ENCODE peak calls at places on chromosomes 3 and 15, in four cellular contexts. One of them, this sample, is unnamed.

GRCh38 chr3:126124896-126125295 is 41.0 kb upstream of the SLC41A3 start:
- DNase-seq in left ventricle myocardium superior: no peak
- DNase-seq in COR-L47: no peak
- DNase-seq in lower leg skin: no peak
- DNase-seq in this sample: peak

GRCh38 chr3:58306662-58307286 is 454 bp downstream of the HTD2 start:
- DNase-seq in left ventricle myocardium superior: peak
- DNase-seq in COR-L47: no peak
- DNase-seq in lower leg skin: peak
- DNase-seq in this sample: peak

GRCh38 chr3:80384811-80385210 is 617.0 kb upstream of the ROBO1 start:
- DNase-seq in left ventricle myocardium superior: no peak
- DNase-seq in COR-L47: no peak
- DNase-seq in lower leg skin: no peak
- DNase-seq in this sample: no peak

GRCh38 chr15:79283252-79284048 is 928 bp downstream of the ANKRD34C start:
- DNase-seq in left ventricle myocardium superior: peak
- DNase-seq in COR-L47: no peak
- DNase-seq in lower leg skin: no peak
- DNase-seq in this sample: peak

GRCh38 chr3:14989943-14990753 is 42.8 kb downstream of the NR2C2 start:
- DNase-seq in left ventricle myocardium superior: no peak
- DNase-seq in COR-L47: no peak
- DNase-seq in lower leg skin: no peak
- DNase-seq in this sample: peak

GRCh38 chr15:96047255-96047931 is 283.1 kb upstream of the NR2F2 start:
- DNase-seq in left ventricle myocardium superior: no peak
- DNase-seq in COR-L47: no peak
- DNase-seq in lower leg skin: no peak
- DNase-seq in this sample: no peak

GRCh38 chr3:179973931-179974361 is 62.8 kb downstream of the PEX5L start:
- DNase-seq in left ventricle myocardium superior: no peak
- DNase-seq in COR-L47: no peak
- DNase-seq in lower leg skin: no peak
- DNase-seq in this sample: no peak

GRCh38 chr15:80695911-80696651 is 971 bp downstream of the ABHD17C start:
- DNase-seq in left ventricle myocardium superior: peak
- DNase-seq in COR-L47: peak
- DNase-seq in lower leg skin: no peak
- DNase-seq in this sample: peak

GRCh38 chr15:62135532-62136134 is 29.5 kb downstream of the C2CD4B start:
- DNase-seq in left ventricle myocardium superior: no peak
- DNase-seq in COR-L47: no peak
- DNase-seq in lower leg skin: no peak
- DNase-seq in this sample: peak

GRCh38 chr3:47612178-47612577 is 33.5 kb upstream of the CSPG5 start:
- DNase-seq in left ventricle myocardium superior: no peak
- DNase-seq in COR-L47: no peak
- DNase-seq in lower leg skin: no peak
- DNase-seq in this sample: no peak

GRCh38 chr15:28945626-28946215 is 59.9 kb downstream of the APBA2 start:
- DNase-seq in left ventricle myocardium superior: no peak
- DNase-seq in COR-L47: no peak
- DNase-seq in lower leg skin: no peak
- DNase-seq in this sample: no peak

GRCh38 chr15:99174989-99175388 is 70.1 kb downstream of the SYNM start:
- DNase-seq in left ventricle myocardium superior: no peak
- DNase-seq in COR-L47: no peak
- DNase-seq in lower leg skin: no peak
- DNase-seq in this sample: no peak

GRCh38 chr3:188584162-188584529 is 430.2 kb downstream of the LPP start:
- DNase-seq in left ventricle myocardium superior: no peak
- DNase-seq in COR-L47: no peak
- DNase-seq in lower leg skin: no peak
- DNase-seq in this sample: no peak

GRCh38 chr3:175475765-175476164 is 616.6 kb downstream of the NAALADL2 start:
- DNase-seq in left ventricle myocardium superior: no peak
- DNase-seq in COR-L47: no peak
- DNase-seq in lower leg skin: no peak
- DNase-seq in this sample: no peak

GRCh38 chr3:103767635-103768034 is 1332.8 kb downstream of the ZPLD1 start:
- DNase-seq in left ventricle myocardium superior: no peak
- DNase-seq in COR-L47: peak
- DNase-seq in lower leg skin: no peak
- DNase-seq in this sample: no peak

GRCh38 chr3:171959532-171960044 is 79.8 kb upstream of the FNDC3B start:
- DNase-seq in left ventricle myocardium superior: no peak
- DNase-seq in COR-L47: no peak
- DNase-seq in lower leg skin: no peak
- DNase-seq in this sample: no peak

This sample was measured in left cardiac atrium.